ENCODE peak calls at places on chromosomes 13 and 19, in seven cellular contexts. One of them, this sample, is unnamed.

GRCh38 chr13:48831248-48831647 is 144.5 kb upstream of the FNDC3A start:
- DNase-seq in brain microvascular endothelial cell: no peak
- DNase-seq in breast epithelium: no peak
- DNase-seq in suprapubic skin: no peak
- DNase-seq in upper lobe of left lung: no peak
- DNase-seq in CD8-positive, alpha-beta T cell: no peak
- DNase-seq in PC-9: no peak
- DNase-seq in this sample: no peak

GRCh38 chr19:58399903-58400637 is 4.6 kb downstream of the RNF225 start:
- DNase-seq in brain microvascular endothelial cell: no peak
- DNase-seq in breast epithelium: peak; percentile 28
- DNase-seq in suprapubic skin: no peak
- DNase-seq in upper lobe of left lung: no peak
- DNase-seq in CD8-positive, alpha-beta T cell: no peak
- DNase-seq in PC-9: no peak
- DNase-seq in this sample: no peak

GRCh38 chr13:48436661-48437242 is 23.8 kb upstream of the LPAR6 start:
- DNase-seq in brain microvascular endothelial cell: no peak
- DNase-seq in breast epithelium: no peak
- DNase-seq in suprapubic skin: no peak
- DNase-seq in upper lobe of left lung: no peak
- DNase-seq in CD8-positive, alpha-beta T cell: no peak
- DNase-seq in PC-9: no peak
- DNase-seq in this sample: no peak

GRCh38 chr19:19956431-19957075 is 55.8 kb downstream of the ZNF93 start:
- DNase-seq in brain microvascular endothelial cell: no peak
- DNase-seq in breast epithelium: no peak
- DNase-seq in suprapubic skin: no peak
- DNase-seq in upper lobe of left lung: no peak
- DNase-seq in CD8-positive, alpha-beta T cell: no peak
- DNase-seq in PC-9: no peak
- DNase-seq in this sample: no peak

GRCh38 chr13:50893211-50893852 is 16.3 kb upstream of the RNASEH2B start:
- DNase-seq in brain microvascular endothelial cell: no peak
- DNase-seq in breast epithelium: no peak
- DNase-seq in suprapubic skin: no peak
- DNase-seq in upper lobe of left lung: no peak
- DNase-seq in CD8-positive, alpha-beta T cell: peak; percentile 20
- DNase-seq in PC-9: no peak
- DNase-seq in this sample: no peak

GRCh38 chr19:9989504-9989903 is 20.8 kb downstream of the COL5A3 start:
- DNase-seq in brain microvascular endothelial cell: no peak
- DNase-seq in breast epithelium: no peak
- DNase-seq in suprapubic skin: no peak
- DNase-seq in upper lobe of left lung: no peak
- DNase-seq in CD8-positive, alpha-beta T cell: no peak
- DNase-seq in PC-9: no peak
- DNase-seq in this sample: no peak

GRCh38 chr19:39474139-39474620 is 6.5 kb upstream of the TIMM50 start:
- DNase-seq in brain microvascular endothelial cell: peak; percentile 18
- DNase-seq in breast epithelium: no peak
- DNase-seq in suprapubic skin: no peak
- DNase-seq in upper lobe of left lung: peak; percentile 42
- DNase-seq in CD8-positive, alpha-beta T cell: peak; percentile 75
- DNase-seq in PC-9: no peak
- DNase-seq in this sample: no peak

GRCh38 chr13:105530468-105530867 is 1005.0 kb downstream of the EFNB2 start:
- DNase-seq in brain microvascular endothelial cell: no peak
- DNase-seq in breast epithelium: no peak
- DNase-seq in suprapubic skin: no peak
- DNase-seq in upper lobe of left lung: no peak
- DNase-seq in CD8-positive, alpha-beta T cell: no peak
- DNase-seq in PC-9: no peak
- DNase-seq in this sample: no peak

GRCh38 chr19:31301306-31301980 is 47.8 kb downstream of the TSHZ3 start:
- DNase-seq in brain microvascular endothelial cell: no peak
- DNase-seq in breast epithelium: no peak
- DNase-seq in suprapubic skin: no peak
- DNase-seq in upper lobe of left lung: no peak
- DNase-seq in CD8-positive, alpha-beta T cell: no peak
- DNase-seq in PC-9: no peak
- DNase-seq in this sample: no peak

GRCh38 chr13:34012354-34012753 is 194.4 kb downstream of the RFC3 start:
- DNase-seq in brain microvascular endothelial cell: no peak
- DNase-seq in breast epithelium: no peak
- DNase-seq in suprapubic skin: no peak
- DNase-seq in upper lobe of left lung: no peak
- DNase-seq in CD8-positive, alpha-beta T cell: no peak
- DNase-seq in PC-9: no peak
- DNase-seq in this sample: no peak

GRCh38 chr13:37878496-37878895 is 8.9 kb upstream of the TRPC4 start:
- DNase-seq in brain microvascular endothelial cell: no peak
- DNase-seq in breast epithelium: no peak
- DNase-seq in suprapubic skin: no peak
- DNase-seq in upper lobe of left lung: no peak
- DNase-seq in CD8-positive, alpha-beta T cell: no peak
- DNase-seq in PC-9: no peak
- DNase-seq in this sample: no peak

GRCh38 chr19:42216653-42217521 is 590 bp downstream of the DEDD2 start:
- DNase-seq in brain microvascular endothelial cell: peak; percentile 19
- DNase-seq in breast epithelium: peak; percentile 60
- DNase-seq in suprapubic skin: peak; percentile 82
- DNase-seq in upper lobe of left lung: peak; percentile 48
- DNase-seq in CD8-positive, alpha-beta T cell: no peak
- DNase-seq in PC-9: peak; percentile 40
- DNase-seq in this sample: no peak

GRCh38 chr19:1767464-1767933 is 14.2 kb downstream of the ONECUT3 start:
- DNase-seq in brain microvascular endothelial cell: no peak
- DNase-seq in breast epithelium: no peak
- DNase-seq in suprapubic skin: no peak
- DNase-seq in upper lobe of left lung: peak; percentile 28
- DNase-seq in CD8-positive, alpha-beta T cell: peak; percentile 56
- DNase-seq in PC-9: no peak
- DNase-seq in this sample: no peak

GRCh38 chr13:74158028-74158427 is 23.8 kb upstream of the KLF12 start:
- DNase-seq in brain microvascular endothelial cell: no peak
- DNase-seq in breast epithelium: no peak
- DNase-seq in suprapubic skin: no peak
- DNase-seq in upper lobe of left lung: no peak
- DNase-seq in CD8-positive, alpha-beta T cell: no peak
- DNase-seq in PC-9: no peak
- DNase-seq in this sample: no peak

GRCh38 chr19:10855879-10856522 is 7.8 kb downstream of the C19orf38 start:
- DNase-seq in brain microvascular endothelial cell: no peak
- DNase-seq in breast epithelium: no peak
- DNase-seq in suprapubic skin: no peak
- DNase-seq in upper lobe of left lung: no peak
- DNase-seq in CD8-positive, alpha-beta T cell: no peak
- DNase-seq in PC-9: peak; percentile 37
- DNase-seq in this sample: no peak

GRCh38 chr13:40494513-40494912 is 171.9 kb downstream of the FOXO1 start:
- DNase-seq in brain microvascular endothelial cell: no peak
- DNase-seq in breast epithelium: no peak
- DNase-seq in suprapubic skin: no peak
- DNase-seq in upper lobe of left lung: no peak
- DNase-seq in CD8-positive, alpha-beta T cell: no peak
- DNase-seq in PC-9: no peak
- DNase-seq in this sample: no peak

GRCh38 chr19:11729586-11729985 is 9.2 kb downstream of the ZNF823 start:
- DNase-seq in brain microvascular endothelial cell: no peak
- DNase-seq in breast epithelium: no peak
- DNase-seq in suprapubic skin: no peak
- DNase-seq in upper lobe of left lung: no peak
- DNase-seq in CD8-positive, alpha-beta T cell: no peak
- DNase-seq in PC-9: peak; percentile 81
- DNase-seq in this sample: no peak

DNA sequence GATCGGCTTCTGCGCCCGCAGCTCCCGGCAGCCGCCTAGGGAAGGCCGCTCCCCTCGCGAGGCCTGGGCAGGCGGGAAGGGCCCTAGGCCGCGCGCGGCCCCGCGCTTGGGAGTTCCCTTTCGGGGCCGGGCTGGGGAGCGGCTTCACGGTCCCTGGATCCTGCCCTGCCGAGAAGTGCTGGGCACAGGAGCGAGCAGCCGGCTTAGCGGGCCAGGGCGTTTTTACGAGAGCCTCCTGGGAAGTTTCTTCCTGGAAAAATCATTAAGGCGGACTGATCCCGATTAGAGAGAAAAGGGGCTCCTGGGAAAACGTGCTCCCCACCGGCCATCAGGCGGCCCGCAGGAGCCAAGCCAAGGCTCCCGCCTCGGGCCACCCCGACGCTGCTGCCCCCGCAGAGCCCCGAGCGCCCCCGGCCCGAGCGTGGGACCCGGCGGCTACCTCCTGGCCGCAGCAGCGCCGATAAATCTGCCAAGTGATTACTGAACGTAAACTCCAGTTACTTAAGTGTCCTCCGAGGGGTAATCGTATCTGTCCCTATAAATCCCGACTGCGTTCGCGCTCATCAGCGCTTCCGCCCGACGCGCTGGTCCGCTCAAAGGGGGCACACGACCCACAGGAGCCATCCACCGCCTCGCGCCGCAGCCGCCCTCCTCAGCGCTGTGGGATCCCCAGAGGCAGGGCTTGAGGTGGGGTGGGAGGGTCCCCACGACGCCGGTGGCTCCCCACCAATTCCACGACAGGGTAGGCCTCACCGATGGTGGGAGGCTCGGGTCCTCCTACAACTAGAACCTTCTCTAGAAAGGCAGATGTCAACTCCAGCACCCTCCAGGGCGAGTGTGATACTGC is 2.8 kb downstream of the ZIC5 start:
- DNase-seq in brain microvascular endothelial cell: no peak
- DNase-seq in breast epithelium: no peak
- DNase-seq in suprapubic skin: no peak
- DNase-seq in upper lobe of left lung: no peak
- DNase-seq in CD8-positive, alpha-beta T cell: no peak
- DNase-seq in PC-9: no peak
- DNase-seq in this sample: no peak
- H3K27me3 ChIP-seq in brain microvascular endothelial cell: peaks cover 16% of the 10 kb centered on the region
- H3K27me3 ChIP-seq in breast epithelium: peaks cover 21% of the 10 kb centered on the region
- H3K27me3 ChIP-seq in suprapubic skin: peaks cover 95% of the 10 kb centered on the region
- H3K27me3 ChIP-seq in upper lobe of left lung: peaks cover 73% of the 10 kb centered on the region
- H3K27me3 ChIP-seq in CD8-positive, alpha-beta T cell: peaks cover 62% of the 10 kb centered on the region
- H3K27me3 ChIP-seq in PC-9: no peaks in the 10 kb centered on the region
- H3K27me3 ChIP-seq in this sample: peaks cover 51% of the 10 kb centered on the region

GRCh38 chr13:29908411-29908810 is 58.0 kb upstream of the UBL3 start:
- DNase-seq in brain microvascular endothelial cell: no peak
- DNase-seq in breast epithelium: no peak
- DNase-seq in suprapubic skin: peak; percentile 78
- DNase-seq in upper lobe of left lung: no peak
- DNase-seq in CD8-positive, alpha-beta T cell: no peak
- DNase-seq in PC-9: no peak
- DNase-seq in this sample: peak; percentile 74

GRCh38 chr13:29909975-29910674 is 59.7 kb upstream of the UBL3 start:
- DNase-seq in brain microvascular endothelial cell: peak; percentile 75
- DNase-seq in breast epithelium: no peak
- DNase-seq in suprapubic skin: no peak
- DNase-seq in upper lobe of left lung: no peak
- DNase-seq in CD8-positive, alpha-beta T cell: no peak
- DNase-seq in PC-9: peak; percentile 69
- DNase-seq in this sample: no peak

GRCh38 chr13:29914591-29914990 is 64.2 kb upstream of the UBL3 start:
- DNase-seq in brain microvascular endothelial cell: no peak
- DNase-seq in breast epithelium: no peak
- DNase-seq in suprapubic skin: no peak
- DNase-seq in upper lobe of left lung: no peak
- DNase-seq in CD8-positive, alpha-beta T cell: no peak
- DNase-seq in PC-9: no peak
- DNase-seq in this sample: no peak

GRCh38 chr13:29908917-29909755 is 58.7 kb upstream of the UBL3 start:
- DNase-seq in brain microvascular endothelial cell: no peak
- DNase-seq in breast epithelium: no peak
- DNase-seq in suprapubic skin: no peak
- DNase-seq in upper lobe of left lung: no peak
- DNase-seq in CD8-positive, alpha-beta T cell: no peak
- DNase-seq in PC-9: no peak
- DNase-seq in this sample: no peak

DNA sequence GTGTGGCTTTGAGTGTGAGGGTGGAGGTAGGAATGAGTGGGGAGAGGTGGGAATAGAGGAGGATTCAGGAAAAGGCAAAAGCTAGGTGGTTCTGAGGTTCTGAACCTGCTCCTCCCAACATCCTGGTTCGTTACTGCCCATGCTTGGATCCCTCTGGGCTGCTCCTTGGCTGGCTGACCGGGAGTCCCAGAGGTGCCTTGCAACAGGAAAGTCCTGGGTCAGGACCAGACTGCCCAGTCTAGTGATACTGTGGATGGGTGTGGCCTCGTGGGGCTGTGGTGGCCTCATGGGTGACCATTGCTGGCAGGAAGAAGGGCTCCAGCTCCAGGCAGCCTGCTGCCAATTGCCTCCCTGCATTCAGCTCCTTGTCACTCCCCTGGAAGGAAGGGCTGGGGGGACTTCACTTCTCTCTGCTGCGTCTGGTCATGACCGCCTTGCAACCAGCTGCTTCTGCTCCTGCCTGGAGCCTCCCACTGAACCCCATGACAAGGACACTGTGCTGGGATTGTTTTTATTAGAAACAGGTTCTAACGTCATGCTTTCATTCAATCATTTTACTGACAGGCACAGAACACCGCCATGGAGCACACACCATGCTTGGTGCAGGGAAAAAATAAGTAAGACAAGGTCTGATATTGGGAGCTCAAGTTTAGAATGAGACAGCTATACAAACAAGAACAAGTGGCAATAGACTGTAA is 61.5 kb upstream of the UBL3 start:
- DNase-seq in brain microvascular endothelial cell: no peak
- DNase-seq in breast epithelium: no peak
- DNase-seq in suprapubic skin: no peak
- DNase-seq in upper lobe of left lung: no peak
- DNase-seq in CD8-positive, alpha-beta T cell: no peak
- DNase-seq in PC-9: no peak
- DNase-seq in this sample: no peak
- TF ChIP-seq CTCF in brain microvascular endothelial cell: no peak
- TF ChIP-seq CTCF in breast epithelium: no peak
- TF ChIP-seq CTCF in suprapubic skin: no peak
- TF ChIP-seq CTCF in upper lobe of left lung: no peak
- TF ChIP-seq CTCF in CD8-positive, alpha-beta T cell: no peak
- TF ChIP-seq CTCF in PC-9: no peak
- TF ChIP-seq CTCF in this sample: no peak

GRCh38 chr19:40941481-40942219 is 49.4 kb upstream of the CYP2B6 start:
- DNase-seq in brain microvascular endothelial cell: no peak
- DNase-seq in breast epithelium: no peak
- DNase-seq in suprapubic skin: no peak
- DNase-seq in upper lobe of left lung: no peak
- DNase-seq in CD8-positive, alpha-beta T cell: no peak
- DNase-seq in PC-9: no peak
- DNase-seq in this sample: no peak
- H3K27me3 ChIP-seq in brain microvascular endothelial cell: no peaks in the 10 kb centered on the region
- H3K27me3 ChIP-seq in breast epithelium: no peaks in the 10 kb centered on the region
- H3K27me3 ChIP-seq in suprapubic skin: peaks cover 8% of the 10 kb centered on the region
- H3K27me3 ChIP-seq in upper lobe of left lung: no peaks in the 10 kb centered on the region
- H3K27me3 ChIP-seq in CD8-positive, alpha-beta T cell: no peaks in the 10 kb centered on the region
- H3K27me3 ChIP-seq in PC-9: peaks cover 33% of the 10 kb centered on the region
- H3K27me3 ChIP-seq in this sample: no peaks in the 10 kb centered on the region

DNA sequence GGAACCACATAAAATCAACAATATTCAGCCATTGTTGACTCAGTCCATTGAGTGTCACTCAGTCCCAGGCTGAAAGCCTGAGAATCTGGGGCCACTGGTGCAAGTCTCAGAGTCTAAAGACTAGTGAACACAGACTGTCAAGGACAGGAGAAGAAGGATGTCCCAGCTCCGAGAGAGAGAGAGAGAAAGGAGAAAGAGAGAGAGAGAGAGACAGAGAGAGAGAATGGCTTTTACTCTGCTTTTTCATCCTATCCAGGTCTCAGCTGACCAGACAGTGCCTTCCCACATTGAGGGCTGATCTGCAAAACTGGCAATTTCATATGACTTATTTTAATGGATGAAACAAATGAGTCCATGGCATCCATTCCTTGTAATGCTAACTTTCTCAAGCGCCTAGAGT is 984.1 kb downstream of the UQCRFS1 start:
- DNase-seq in brain microvascular endothelial cell: no peak
- DNase-seq in breast epithelium: no peak
- DNase-seq in suprapubic skin: no peak
- DNase-seq in upper lobe of left lung: no peak
- DNase-seq in CD8-positive, alpha-beta T cell: no peak
- DNase-seq in PC-9: no peak
- DNase-seq in this sample: no peak
- TF ChIP-seq CTCF in brain microvascular endothelial cell: no peak
- TF ChIP-seq CTCF in breast epithelium: no peak
- TF ChIP-seq CTCF in suprapubic skin: no peak
- TF ChIP-seq CTCF in upper lobe of left lung: no peak
- TF ChIP-seq CTCF in CD8-positive, alpha-beta T cell: no peak
- TF ChIP-seq CTCF in PC-9: no peak
- TF ChIP-seq CTCF in this sample: no peak